ENCODE peak calls at places on chromosome 10, in eight cellular contexts. Z is CD4-positive, alpha-beta T cell; O is OCI-LY7; C is IMR-90; M is breast epithelium; L is iPS DF 6.9; E is A549; Q is AG04450. P is an unnamed sample.

GRCh38 chr10:73732931-73733623 is 11.1 kb upstream of the SEC24C start:
- DNase-seq in C (no peak), Z (no peak), Q (no peak), E (no peak), L (no peak), M (no peak), O (no peak), P (no peak)

GRCh38 chr10:118835682-118836326 is 81.0 kb upstream of the CACUL1 start:
- DNase-seq in M (peak), O (no peak), L (no peak), E (peak), C (no peak), Z (no peak), Q (no peak), P (peak)

GRCh38 chr10:21432266-21432665 is 93.2 kb downstream of the SKIDA1 start:
- DNase-seq in Z (no peak), L (no peak), C (no peak), O (no peak), Q (no peak), E (no peak), M (no peak), P (no peak)

GRCh38 chr10:24966962-24967361 is 14.6 kb upstream of the PRTFDC1 start:
- DNase-seq in M (no peak), O (no peak), Q (no peak), E (no peak), Z (no peak), L (no peak), C (no peak), P (no peak)

GRCh38 chr10:34956756-34957155 is 133.4 kb downstream of the CUL2 start:
- DNase-seq in L (no peak), Q (no peak), O (no peak), C (no peak), Z (no peak), E (peak), M (no peak), P (no peak)

GRCh38 chr10:32957341-32958084 is 517 bp downstream of the ITGB1 start:
- DNase-seq in Q (no peak), E (peak), M (peak), Z (peak), L (no peak), O (peak), C (no peak), P (peak)

GRCh38 chr10:76209135-76209534 is 777.7 kb downstream of the LRMDA start:
- DNase-seq in Z (no peak), Q (peak), C (peak), M (no peak), L (no peak), E (no peak), O (no peak), P (no peak)

GRCh38 chr10:35025916-35026315 is 64.2 kb downstream of the CUL2 start:
- DNase-seq in O (no peak), Z (no peak), L (no peak), M (no peak), E (no peak), C (peak), Q (no peak), P (no peak)

GRCh38 chr10:114100848-114101741 is 57.4 kb downstream of the ADRB1 start:
- DNase-seq in L (no peak), Z (no peak), C (peak), M (peak), O (no peak), E (no peak), Q (no peak), P (peak)

GRCh38 chr10:5089869-5090268 is 4.3 kb upstream of the AKR1C3 start:
- DNase-seq in C (peak), Z (no peak), E (peak), Q (no peak), L (no peak), M (no peak), O (peak), P (no peak)

GRCh38 chr10:3106908-3107425 is 39.6 kb downstream of the PFKP start:
- DNase-seq in O (no peak), Q (peak), C (no peak), M (no peak), L (no peak), E (peak), Z (no peak), P (no peak)

GRCh38 chr10:129727071-129727470 is 237.0 kb downstream of the EBF3 start:
- DNase-seq in M (no peak), O (no peak), Z (no peak), C (no peak), L (no peak), Q (no peak), E (no peak), P (no peak)

GRCh38 chr10:74056081-74056818 is 58.3 kb downstream of the VCL start:
- DNase-seq in E (peak), L (no peak), M (no peak), Q (peak), Z (no peak), C (peak), O (no peak), P (no peak)

DNA sequence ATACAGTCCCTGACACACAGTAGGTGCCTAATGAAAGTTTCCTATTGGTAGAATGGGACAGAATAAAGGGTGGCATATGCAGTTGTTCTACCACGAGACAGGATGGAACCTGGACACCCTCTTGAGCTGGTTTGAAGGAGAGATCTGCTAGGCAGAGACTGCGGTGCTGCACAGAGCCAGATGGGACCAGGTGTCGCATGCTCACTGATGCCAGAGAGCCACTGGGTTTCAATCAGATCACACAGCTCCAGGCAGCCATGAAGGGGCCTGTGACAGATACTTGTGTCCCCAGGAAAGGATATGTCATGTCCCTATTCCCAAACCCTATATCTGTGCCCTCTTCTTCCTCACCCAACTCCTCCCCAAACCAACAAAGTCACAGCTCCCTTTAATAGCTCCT is 235.7 kb downstream of the PRPF18 start:
- DNase-seq in M (no peak), Z (no peak), Q (no peak), C (no peak), E (no peak), L (no peak), O (peak), P (no peak)
- H3K27ac ChIP-seq in M (no peak), Z (no peak), Q (no peak), C (no peak), E (no peak), L (no peak), O (no peak), P (no peak)

DNA sequence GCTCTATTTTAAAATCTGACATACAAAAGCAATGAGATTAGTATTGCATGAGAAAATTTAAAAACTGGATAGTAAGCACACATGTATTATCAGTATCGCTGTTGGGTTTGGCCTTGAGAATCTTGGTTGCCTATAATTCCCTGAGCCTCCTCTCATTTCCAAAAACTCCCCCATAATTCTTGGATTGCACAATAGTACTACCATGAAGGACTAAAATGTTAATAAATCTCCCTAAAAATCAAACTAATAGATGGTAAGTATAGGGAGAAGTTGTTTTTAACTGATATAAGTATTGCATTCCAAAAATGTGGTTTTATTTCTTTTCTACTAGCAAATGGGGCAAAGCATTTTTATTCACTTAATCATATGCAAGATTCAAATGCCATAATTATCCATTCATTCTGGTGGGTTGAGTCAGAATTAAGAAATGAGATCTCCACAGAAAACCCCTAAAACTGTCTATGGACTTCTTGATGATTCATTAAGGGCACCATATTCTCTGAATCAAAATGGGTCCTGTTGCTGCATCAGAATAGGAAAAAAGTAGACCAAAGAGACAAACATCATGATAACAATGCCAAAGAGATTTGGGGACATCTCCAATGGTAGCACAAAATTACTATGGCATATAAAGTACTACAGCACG is 10.3 kb upstream of the VIM start:
- DNase-seq in O (no peak), Q (no peak), Z (no peak), L (no peak), C (peak), E (no peak), M (no peak), P (no peak)
- H3K27ac ChIP-seq in O (no peak), Q (peak), Z (no peak), L (no peak), C (peak), E (peak), M (peak), P (peak)

DNA sequence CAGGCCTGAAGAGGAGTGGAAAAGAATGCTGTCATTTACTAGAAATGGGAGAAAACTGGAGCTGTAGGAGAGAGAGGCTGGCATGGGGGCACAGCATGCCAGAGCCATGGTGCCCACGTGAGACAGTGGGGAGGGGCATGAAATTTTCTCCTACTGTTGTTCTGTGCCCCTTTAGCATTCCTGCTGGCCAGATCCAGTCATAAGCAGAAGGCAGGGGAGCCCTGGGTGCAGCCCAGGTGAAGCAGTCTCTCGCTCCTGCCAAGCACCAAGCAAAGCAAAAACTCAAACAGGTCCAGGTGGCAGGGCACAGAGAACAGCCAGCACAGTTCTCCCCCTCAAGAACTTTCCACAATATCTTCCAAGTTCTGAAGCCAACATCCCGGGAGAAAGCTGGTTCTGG is 383.2 kb downstream of the TCERG1L start:
- DNase-seq in Q (no peak), M (no peak), C (no peak), E (no peak), L (no peak), Z (no peak), O (no peak), P (no peak)
- H3K27ac ChIP-seq in Q (no peak), M (no peak), C (no peak), E (no peak), L (no peak), Z (no peak), O (no peak), P (no peak)

GRCh38 chr10:14008648-14009072 is 322.1 kb downstream of the FRMD4A start:
- DNase-seq in M (no peak), C (peak), L (no peak), Q (no peak), O (no peak), Z (no peak), E (no peak), P (no peak)
- H3K27ac ChIP-seq in M (no peak), C (peak), L (no peak), Q (peak), O (no peak), Z (peak), E (no peak), P (peak)

GRCh38 chr10:68090586-68090985 is 15.5 kb upstream of the HERC4 start:
- DNase-seq in L (no peak), Z (no peak), Q (no peak), O (no peak), M (no peak), C (no peak), E (no peak), P (no peak)
- H3K27ac ChIP-seq in L (no peak), Z (no peak), Q (no peak), O (no peak), M (no peak), C (no peak), E (peak), P (no peak)

DNA sequence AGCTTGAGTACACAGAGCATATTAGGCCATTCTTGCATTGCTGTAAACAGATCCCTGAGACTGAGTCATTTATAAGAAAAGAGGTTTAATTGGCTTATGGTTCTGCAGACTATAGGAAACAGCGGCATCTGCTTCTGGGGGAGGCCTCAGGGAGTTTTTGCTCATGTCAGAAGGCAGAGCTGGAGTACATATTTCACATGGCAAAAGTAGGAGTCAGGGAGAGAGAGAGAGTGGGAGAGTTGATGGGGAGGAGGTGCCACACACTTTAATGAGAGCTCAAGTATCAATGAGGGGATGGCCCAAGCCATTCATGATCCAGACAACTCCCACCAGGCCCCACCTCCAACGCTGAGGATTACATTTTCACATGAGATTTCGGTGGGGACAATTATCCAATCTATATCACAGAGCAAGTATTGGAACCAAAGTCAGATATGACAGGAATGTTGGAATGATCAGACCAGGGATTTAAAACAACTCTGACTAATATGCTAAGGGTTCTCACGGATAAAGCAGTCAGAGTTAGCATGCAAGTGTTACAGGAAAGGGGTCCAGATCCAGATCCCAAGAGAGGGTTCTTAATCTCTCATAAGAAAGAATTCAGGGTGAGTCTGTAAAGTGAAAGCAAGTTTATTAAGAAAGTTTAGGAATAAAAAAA is 795.3 kb upstream of the CELF2 start:
- DNase-seq in Z (no peak), C (peak), M (no peak), E (no peak), L (no peak), O (no peak), Q (no peak), P (no peak)
- H3K27ac ChIP-seq in Z (no peak), C (no peak), M (no peak), E (no peak), L (no peak), O (no peak), Q (no peak), P (no peak)

DNA sequence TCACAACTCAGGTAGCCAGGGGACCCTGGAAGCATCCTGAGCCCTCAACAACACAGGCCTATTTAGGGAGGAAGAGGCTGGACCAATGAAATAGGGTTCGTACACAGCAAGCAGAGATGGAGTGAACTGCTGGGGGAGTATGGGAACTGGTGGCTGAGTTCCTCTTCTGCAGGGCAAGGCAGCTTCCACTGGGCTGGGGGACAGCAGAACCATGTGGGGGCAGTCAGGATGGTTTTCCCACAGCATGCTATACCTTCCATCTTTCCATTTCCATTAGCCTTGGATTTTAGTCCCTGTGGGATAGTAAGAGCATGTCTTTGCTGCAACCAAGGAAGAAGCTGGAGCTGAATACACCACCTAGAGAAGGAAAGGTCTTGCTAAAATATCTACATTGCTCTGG is 370.6 kb downstream of the CCSER2 start:
- DNase-seq in O (no peak), C (no peak), E (no peak), Q (no peak), M (no peak), Z (no peak), L (no peak), P (no peak)
- H3K27ac ChIP-seq in O (no peak), C (no peak), E (no peak), Q (no peak), M (no peak), Z (no peak), L (no peak), P (no peak)

GRCh38 chr10:31207636-31208035 is 111.4 kb upstream of the ZEB1 start:
- DNase-seq in O (no peak), Q (no peak), M (no peak), E (no peak), C (peak), L (no peak), Z (no peak), P (no peak)
- H3K27ac ChIP-seq in O (no peak), Q (no peak), M (no peak), E (no peak), C (no peak), L (no peak), Z (no peak), P (no peak)

DNA sequence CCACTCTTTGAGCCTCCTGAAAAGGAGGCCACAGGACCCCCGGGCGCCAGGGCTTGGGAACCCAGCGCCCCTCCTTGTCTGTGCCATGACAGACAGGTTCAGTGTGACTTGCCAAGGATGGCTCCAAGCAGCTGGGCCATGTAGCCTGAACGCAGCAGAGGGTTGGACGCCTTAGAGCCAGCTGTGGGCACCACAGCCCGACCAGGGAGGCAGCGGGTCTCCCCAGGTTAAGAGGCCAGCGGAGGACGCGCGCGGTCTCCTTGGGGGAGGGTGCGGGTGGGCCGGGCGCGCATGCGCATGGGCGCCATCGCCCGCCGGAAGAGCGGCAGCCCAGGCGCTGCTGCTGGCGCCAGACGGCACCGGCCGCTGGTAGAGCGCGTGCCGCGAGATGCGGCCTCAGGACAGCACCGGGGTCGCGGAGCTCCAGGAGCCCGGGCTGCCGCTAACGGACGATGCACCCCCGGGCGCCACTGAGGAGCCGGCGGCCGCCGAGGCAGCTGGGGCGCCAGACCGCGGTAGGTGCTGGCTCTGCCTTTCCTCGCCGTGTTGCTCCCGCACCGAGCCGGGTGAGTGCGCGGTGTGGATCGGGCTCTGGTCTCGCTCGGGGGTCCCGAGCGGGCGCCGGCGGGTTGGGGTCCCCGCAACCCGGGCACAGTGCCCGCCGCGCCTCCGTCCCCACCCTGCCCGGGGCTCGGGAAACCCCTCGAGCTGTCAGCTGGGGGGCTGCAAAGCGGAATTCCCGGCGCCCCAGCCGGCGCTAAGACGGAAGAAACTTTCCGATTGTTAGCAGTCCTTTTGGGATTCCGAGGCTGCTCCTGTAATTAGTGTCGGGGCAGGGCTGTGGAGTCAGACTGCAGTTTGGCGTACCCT is at the start of gene SLC35G1:
- DNase-seq in E (peak), L (peak), Q (no peak), O (peak), C (peak), Z (peak), M (no peak), P (peak)
- H3K27ac ChIP-seq in E (peak), L (no peak), Q (no peak), O (no peak), C (peak), Z (no peak), M (peak), P (peak)